ENCODE peak calls at places on chromosomes 3 and 15, in nine cellular contexts. U is GM06990, Q is GM12864, N is foreskin keratinocyte, I is PC-3, G is thyroid gland, M is SK-N-SH, B is choroid plexus epithelial cell, V is RWPE1. T is an unnamed sample.

GRCh38 chr3:159775372-159775961 is 213.2 kb upstream of the IL12A start:
- DNase-seq in U (no peak), Q (no peak), N (peak), I (no peak), G (no peak), M (peak), B (peak), V (no peak), T (no peak)

GRCh38 chr3:124504332-124505059 is 225.8 kb upstream of the UMPS start:
- DNase-seq in U (no peak), Q (no peak), N (peak), I (peak), G (peak), M (no peak), B (peak), V (no peak), T (no peak)

GRCh38 chr3:104564045-104564643 is 802.6 kb upstream of the ALCAM start:
- DNase-seq in U (no peak), Q (peak), N (no peak), I (peak), G (peak), M (no peak), B (peak), V (no peak), T (no peak)

GRCh38 chr3:50246517-50246954 is 10.5 kb downstream of the GNAI2 start:
- DNase-seq in U (no peak), Q (no peak), N (peak), I (peak), G (no peak), M (peak), B (peak), V (peak), T (peak)

GRCh38 chr15:80568876-80569605 is 126.1 kb upstream of the ABHD17C start:
- DNase-seq in U (no peak), Q (no peak), N (no peak), I (no peak), G (no peak), M (no peak), B (peak), V (no peak), T (no peak)

GRCh38 chr3:64091501-64091900 is 68.2 kb upstream of the PSMD6 start:
- DNase-seq in U (no peak), Q (no peak), N (no peak), I (no peak), G (no peak), M (no peak), B (no peak), V (no peak), T (no peak)

GRCh38 chr3:62601238-62601856 is 228.0 kb upstream of the FEZF2 start:
- DNase-seq in U (no peak), Q (no peak), N (peak), I (peak), G (no peak), M (no peak), B (peak), V (peak), T (no peak)

GRCh38 chr3:5332270-5332956 is 144.9 kb downstream of the EDEM1 start:
- DNase-seq in U (no peak), Q (no peak), N (no peak), I (no peak), G (no peak), M (no peak), B (no peak), V (no peak), T (no peak)

GRCh38 chr3:102662223-102662622 is 227.4 kb downstream of the ZPLD1 start:
- DNase-seq in U (no peak), Q (no peak), N (no peak), I (no peak), G (no peak), M (no peak), B (no peak), V (no peak), T (no peak)

GRCh38 chr3:141561426-141562034 is 74.7 kb downstream of the RASA2 start:
- DNase-seq in U (peak), Q (peak), N (peak), I (peak), G (peak), M (peak), B (peak), V (peak), T (peak)

DNA sequence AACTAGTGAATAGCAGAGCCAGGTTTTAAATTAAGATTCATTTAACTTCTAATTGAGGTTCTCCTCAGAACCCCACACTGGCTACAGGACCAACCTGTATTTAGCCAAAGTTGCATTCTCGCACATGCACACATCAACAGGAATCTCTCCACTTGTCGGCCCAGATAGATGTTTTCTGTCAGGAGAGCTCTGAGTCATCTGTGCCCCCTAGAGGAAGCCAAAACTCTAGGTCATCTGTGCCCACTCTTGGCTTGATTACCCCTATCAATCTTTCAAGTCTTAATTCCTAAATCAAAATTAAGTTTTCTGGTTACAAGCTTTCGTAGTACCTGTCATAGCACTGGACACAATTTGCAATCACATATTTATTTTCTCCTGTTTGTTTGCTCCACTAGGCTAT is 104.9 kb upstream of the EOMES start:
- DNase-seq in U (no peak), Q (no peak), N (no peak), I (no peak), G (no peak), M (peak), B (no peak), V (no peak), T (no peak)
- TF ChIP-seq CTCF in U (peak), Q (no peak), N (no peak), I (no peak), G (no peak), M (no peak), B (no peak), V (no peak), T (no peak)

DNA sequence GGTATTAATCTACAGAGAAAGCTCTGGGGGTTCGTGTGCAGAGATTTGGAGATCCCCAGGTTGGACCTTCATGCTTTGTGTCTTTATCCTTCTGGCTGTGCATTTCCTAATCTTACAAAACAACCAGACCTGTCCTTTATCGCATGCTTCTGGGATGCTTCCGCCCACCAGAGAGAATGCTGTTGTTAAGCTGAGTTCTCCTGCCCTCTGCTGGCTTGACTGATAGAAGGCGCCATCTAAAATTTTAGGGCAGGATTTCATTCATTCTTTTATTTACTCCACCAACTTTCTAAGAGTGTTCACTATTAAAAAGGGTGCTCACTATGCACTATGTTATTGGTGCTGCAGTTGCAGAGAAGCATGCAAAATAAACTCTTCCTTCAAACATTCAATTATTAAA is 8.7 kb upstream of the SST start:
- DNase-seq in U (no peak), Q (no peak), N (no peak), I (peak), G (peak), M (peak), B (peak), V (peak), T (no peak)
- TF ChIP-seq CTCF in U (peak), Q (peak), N (peak), I (peak), G (no peak), M (peak), B (peak), V (no peak), T (peak)

GRCh38 chr3:171195686-171196085 is 169.2 kb upstream of the SLC2A2 start:
- DNase-seq in U (no peak), Q (no peak), N (peak), I (no peak), G (no peak), M (no peak), B (no peak), V (no peak), T (no peak)
- TF ChIP-seq CTCF in U (no peak), Q (peak), N (peak), I (peak), G (no peak), M (peak), B (peak), V (no peak), T (no peak)

GRCh38 chr3:99549918-99550603 is 88.3 kb upstream of the COL8A1 start:
- DNase-seq in U (no peak), Q (no peak), N (peak), I (no peak), G (no peak), M (no peak), B (peak), V (no peak), T (no peak)
- TF ChIP-seq CTCF in U (no peak), Q (no peak), N (no peak), I (no peak), G (no peak), M (no peak), B (no peak), V (no peak), T (no peak)

DNA sequence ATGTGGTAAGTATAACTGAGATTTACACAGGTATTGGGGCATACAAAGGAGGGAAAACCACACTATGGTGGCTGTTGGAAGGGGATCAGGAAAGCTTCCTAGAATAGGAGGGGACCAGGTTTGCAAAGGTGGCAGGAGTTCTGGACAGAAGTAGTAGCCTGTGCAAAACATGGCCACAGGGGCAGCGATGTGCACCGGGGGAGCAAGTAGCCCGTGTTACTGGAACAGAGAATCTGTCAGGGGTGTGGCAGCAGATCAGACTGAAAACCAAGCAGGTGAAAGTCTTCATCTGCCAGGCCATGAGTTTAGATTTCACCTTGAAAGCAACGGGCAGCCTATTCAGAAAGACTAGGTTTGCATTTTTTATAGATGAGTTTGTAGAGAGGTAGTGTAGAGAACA is 182.3 kb upstream of the LPP start:
- DNase-seq in U (no peak), Q (no peak), N (no peak), I (no peak), G (no peak), M (no peak), B (no peak), V (no peak), T (no peak)
- TF ChIP-seq CTCF in U (no peak), Q (no peak), N (no peak), I (no peak), G (no peak), M (no peak), B (peak), V (no peak), T (no peak)

GRCh38 chr3:25589783-25590258 is 74.9 kb downstream of the TOP2B start:
- DNase-seq in U (no peak), Q (no peak), N (no peak), I (no peak), G (no peak), M (no peak), B (peak), V (no peak), T (no peak)

GRCh38 chr3:25588441-25589103 is 76.1 kb downstream of the TOP2B start:
- DNase-seq in U (no peak), Q (no peak), N (no peak), I (no peak), G (no peak), M (no peak), B (peak), V (no peak), T (no peak)

GRCh38 chr3:25594007-25594502 is 70.7 kb downstream of the TOP2B start:
- DNase-seq in U (no peak), Q (no peak), N (peak), I (peak), G (peak), M (peak), B (peak), V (peak), T (no peak)

GRCh38 chr3:25589104-25589782 is 75.5 kb downstream of the TOP2B start:
- DNase-seq in U (no peak), Q (no peak), N (no peak), I (peak), G (no peak), M (no peak), B (no peak), V (no peak), T (no peak)

GRCh38 chr3:25592510-25592968 is 72.2 kb downstream of the TOP2B start:
- DNase-seq in U (no peak), Q (no peak), N (peak), I (peak), G (peak), M (no peak), B (peak), V (peak), T (no peak)
- TF ChIP-seq CTCF in U (no peak), Q (peak), N (peak), I (no peak), G (no peak), M (peak), B (peak), V (no peak), T (no peak)

GRCh38 chr15:100703032-100703578 is 100.7 kb downstream of the ASB7 start:
- DNase-seq in U (peak), Q (peak), N (peak), I (peak), G (no peak), M (no peak), B (peak), V (no peak), T (peak)
- TF ChIP-seq CTCF in U (no peak), Q (peak), N (peak), I (peak), G (no peak), M (no peak), B (peak), V (no peak), T (no peak)

GRCh38 chr3:10344147-10344943 is 23.4 kb upstream of the SEC13 start:
- DNase-seq in U (no peak), Q (no peak), N (no peak), I (peak), G (peak), M (peak), B (peak), V (peak), T (peak)
- TF ChIP-seq CTCF in U (peak), Q (peak), N (peak), I (peak), G (peak), M (peak), B (peak), V (peak), T (peak)

T was measured in GM13976.